ENCODE peak calls at places on chromosome 13, in seven cellular contexts. One of them, this sample, is unnamed.

GRCh38 chr13:87084192-87084591 is 587.0 kb upstream of the SLITRK5 start:
- DNase-seq in T-helper 1 cell: no peak
- DNase-seq in activated CD4-positive, CD25-positive, alpha-beta regulatory T cell treated with anti-CD3 and anti-CD28 coated beads, Interleukin-2, amount 50 U/mL, for 16 hours: no peak
- DNase-seq in Calu3: no peak
- DNase-seq in NCI-H1105: no peak
- DNase-seq in NCI-H2107: no peak
- DNase-seq in left ventricle myocardium inferior: no peak
- DNase-seq in this sample: no peak

GRCh38 chr13:82614086-82614485 is 1268.2 kb downstream of the SLITRK1 start:
- DNase-seq in T-helper 1 cell: no peak
- DNase-seq in activated CD4-positive, CD25-positive, alpha-beta regulatory T cell treated with anti-CD3 and anti-CD28 coated beads, Interleukin-2, amount 50 U/mL, for 16 hours: no peak
- DNase-seq in Calu3: no peak
- DNase-seq in NCI-H1105: no peak
- DNase-seq in NCI-H2107: no peak
- DNase-seq in left ventricle myocardium inferior: no peak
- DNase-seq in this sample: no peak

GRCh38 chr13:88068975-88069374 is 397.8 kb downstream of the SLITRK5 start:
- DNase-seq in T-helper 1 cell: no peak
- DNase-seq in activated CD4-positive, CD25-positive, alpha-beta regulatory T cell treated with anti-CD3 and anti-CD28 coated beads, Interleukin-2, amount 50 U/mL, for 16 hours: no peak
- DNase-seq in Calu3: no peak
- DNase-seq in NCI-H1105: no peak
- DNase-seq in NCI-H2107: no peak
- DNase-seq in left ventricle myocardium inferior: no peak
- DNase-seq in this sample: no peak

GRCh38 chr13:108352599-108352998 is 83.1 kb downstream of the TNFSF13B start:
- DNase-seq in T-helper 1 cell: no peak
- DNase-seq in activated CD4-positive, CD25-positive, alpha-beta regulatory T cell treated with anti-CD3 and anti-CD28 coated beads, Interleukin-2, amount 50 U/mL, for 16 hours: no peak
- DNase-seq in Calu3: no peak
- DNase-seq in NCI-H1105: no peak
- DNase-seq in NCI-H2107: no peak
- DNase-seq in left ventricle myocardium inferior: no peak
- DNase-seq in this sample: no peak

GRCh38 chr13:114077938-114078335 is 54.5 kb downstream of the RASA3 start:
- DNase-seq in T-helper 1 cell: no peak
- DNase-seq in activated CD4-positive, CD25-positive, alpha-beta regulatory T cell treated with anti-CD3 and anti-CD28 coated beads, Interleukin-2, amount 50 U/mL, for 16 hours: no peak
- DNase-seq in Calu3: no peak
- DNase-seq in NCI-H1105: no peak
- DNase-seq in NCI-H2107: no peak
- DNase-seq in left ventricle myocardium inferior: no peak
- DNase-seq in this sample: no peak

GRCh38 chr13:114039471-114040141 is 65.7 kb upstream of the C13orf46 start:
- DNase-seq in T-helper 1 cell: no peak
- DNase-seq in activated CD4-positive, CD25-positive, alpha-beta regulatory T cell treated with anti-CD3 and anti-CD28 coated beads, Interleukin-2, amount 50 U/mL, for 16 hours: no peak
- DNase-seq in Calu3: no peak
- DNase-seq in NCI-H1105: no peak
- DNase-seq in NCI-H2107: no peak
- DNase-seq in left ventricle myocardium inferior: no peak
- DNase-seq in this sample: no peak

GRCh38 chr13:105485061-105485460 is 1050.4 kb downstream of the EFNB2 start:
- DNase-seq in T-helper 1 cell: no peak
- DNase-seq in activated CD4-positive, CD25-positive, alpha-beta regulatory T cell treated with anti-CD3 and anti-CD28 coated beads, Interleukin-2, amount 50 U/mL, for 16 hours: no peak
- DNase-seq in Calu3: no peak
- DNase-seq in NCI-H1105: no peak
- DNase-seq in NCI-H2107: no peak
- DNase-seq in left ventricle myocardium inferior: no peak
- DNase-seq in this sample: no peak

GRCh38 chr13:81393686-81394085 is 1052.8 kb upstream of the SPRY2 start:
- DNase-seq in T-helper 1 cell: no peak
- DNase-seq in activated CD4-positive, CD25-positive, alpha-beta regulatory T cell treated with anti-CD3 and anti-CD28 coated beads, Interleukin-2, amount 50 U/mL, for 16 hours: no peak
- DNase-seq in Calu3: no peak
- DNase-seq in NCI-H1105: no peak
- DNase-seq in NCI-H2107: no peak
- DNase-seq in left ventricle myocardium inferior: no peak
- DNase-seq in this sample: no peak

GRCh38 chr13:44015808-44016207 is 136.1 kb downstream of the LACC1 start:
- DNase-seq in T-helper 1 cell: no peak
- DNase-seq in activated CD4-positive, CD25-positive, alpha-beta regulatory T cell treated with anti-CD3 and anti-CD28 coated beads, Interleukin-2, amount 50 U/mL, for 16 hours: no peak
- DNase-seq in Calu3: no peak
- DNase-seq in NCI-H1105: no peak
- DNase-seq in NCI-H2107: no peak
- DNase-seq in left ventricle myocardium inferior: no peak
- DNase-seq in this sample: no peak

This sample was measured in NCI-H510A.